ENCODE peak calls at places on chromosomes 11 and 22, in eight cellular contexts. C is H1; M is MM.1S; A is hepatocyte; K is HFF-Myc; P is thyroid gland; B is CD8-positive, alpha-beta T cell; V is AG04450. N is an unnamed sample.

GRCh38 chr22:48717883-48718817 is 1109.5 kb downstream of the BRD1 start:
- DNase-seq in M (no peak), P (no peak), B (no peak), A (no peak), K (no peak), C (no peak), V (no peak), N (no peak)

GRCh38 chr11:46524201-46524600 is 69.6 kb downstream of the AMBRA1 start:
- DNase-seq in M (no peak), V (no peak), B (no peak), P (no peak), K (no peak), A (no peak), C (no peak), N (no peak)

GRCh38 chr11:19725379-19726079 is 12.9 kb downstream of the NAV2 start:
- DNase-seq in V (no peak), K (no peak), B (no peak), A (no peak), P (peak; percentile 91), M (no peak), C (no peak), N (no peak)

GRCh38 chr11:76783901-76784813 is 1.0 kb downstream of the TSKU start:
- DNase-seq in M (no peak), A (peak; percentile 91), P (peak; percentile 74), K (no peak), V (no peak), C (peak; percentile 91), B (no peak), N (peak; percentile 79)

GRCh38 chr11:95076416-95076815 is 9.7 kb downstream of the SRSF8 start:
- DNase-seq in A (peak; percentile 40), P (peak; percentile 77), K (no peak), M (peak; percentile 30), V (no peak), B (no peak), C (no peak), N (no peak)

GRCh38 chr11:47236482-47236881 is 12.1 kb downstream of the ACP2 start:
- DNase-seq in C (no peak), V (no peak), P (no peak), B (no peak), M (no peak), K (no peak), A (no peak), N (no peak)

GRCh38 chr22:27260087-27260730 is 541.3 kb downstream of the MN1 start:
- DNase-seq in M (no peak), B (no peak), P (no peak), C (no peak), A (no peak), K (no peak), V (no peak), N (no peak)

GRCh38 chr11:9600651-9601040 is 27.2 kb downstream of the WEE1 start:
- DNase-seq in K (no peak), P (no peak), A (peak; percentile 28), C (peak; percentile 32), B (no peak), M (peak; percentile 37), V (no peak), N (no peak)

GRCh38 chr11:7115775-7116174 is 27.0 kb downstream of the RBMXL2 start:
- DNase-seq in P (no peak), C (no peak), K (no peak), M (no peak), B (no peak), V (no peak), A (no peak), N (no peak)

GRCh38 chr11:129785383-129786111 is 30.1 kb upstream of the TMEM45B start:
- DNase-seq in M (no peak), P (no peak), K (no peak), A (no peak), B (no peak), V (no peak), C (no peak), N (no peak)
- TF ChIP-seq CTCF in M (peak; percentile 15), P (peak; percentile 47), K (no peak), A (peak; percentile 42), B (peak; percentile 29), V (peak; percentile 30), C (no peak), N (peak; percentile 9)

GRCh38 chr11:2140411-2141400 is 1.5 kb upstream of the IGF2 start:
- DNase-seq in B (no peak), P (no peak), V (no peak), C (no peak), K (no peak), M (no peak), A (peak; percentile 53), N (no peak)
- TF ChIP-seq CTCF in B (no peak), P (no peak), V (no peak), C (no peak), K (no peak), M (no peak), A (peak; percentile 26), N (no peak)

GRCh38 chr22:39316440-39317083 is 2.9 kb downstream of the RPL3 start:
- DNase-seq in V (peak; percentile 81), C (peak; percentile 82), B (peak; percentile 67), P (peak; percentile 78), M (peak; percentile 84), A (peak; percentile 91), K (no peak), N (peak; percentile 56)

GRCh38 chr22:39313258-39314001 is 6.0 kb downstream of the RPL3 start:
- DNase-seq in B (no peak), C (no peak), K (no peak), M (no peak), A (no peak), P (no peak), V (no peak), N (no peak)

GRCh38 chr22:39312410-39312809 is 7.0 kb downstream of the RPL3 start:
- DNase-seq in C (no peak), K (no peak), P (no peak), V (no peak), A (no peak), B (no peak), M (no peak), N (no peak)

GRCh38 chr22:39315389-39315788 is 4.0 kb downstream of the RPL3 start:
- DNase-seq in M (no peak), V (no peak), C (no peak), B (no peak), A (no peak), P (no peak), K (no peak), N (no peak)

GRCh38 chr22:39314251-39314971 is 5.0 kb downstream of the RPL3 start:
- DNase-seq in V (no peak), P (no peak), K (no peak), M (no peak), A (no peak), B (no peak), C (no peak), N (no peak)
- TF ChIP-seq CTCF in V (peak; percentile 25), P (no peak), K (no peak), M (peak; percentile 18), A (no peak), B (no peak), C (peak; percentile 23), N (peak; percentile 39)

GRCh38 chr11:63829823-63830489 is 9.0 kb upstream of the MARK2 start:
- DNase-seq in K (peak; percentile 35), P (no peak), C (peak; percentile 65), M (no peak), B (no peak), V (no peak), A (no peak), N (no peak)
- TF ChIP-seq CTCF in K (peak; percentile 65), P (peak; percentile 36), C (peak; percentile 80), M (peak; percentile 32), B (no peak), V (peak; percentile 47), A (peak; percentile 31), N (peak; percentile 45)

DNA sequence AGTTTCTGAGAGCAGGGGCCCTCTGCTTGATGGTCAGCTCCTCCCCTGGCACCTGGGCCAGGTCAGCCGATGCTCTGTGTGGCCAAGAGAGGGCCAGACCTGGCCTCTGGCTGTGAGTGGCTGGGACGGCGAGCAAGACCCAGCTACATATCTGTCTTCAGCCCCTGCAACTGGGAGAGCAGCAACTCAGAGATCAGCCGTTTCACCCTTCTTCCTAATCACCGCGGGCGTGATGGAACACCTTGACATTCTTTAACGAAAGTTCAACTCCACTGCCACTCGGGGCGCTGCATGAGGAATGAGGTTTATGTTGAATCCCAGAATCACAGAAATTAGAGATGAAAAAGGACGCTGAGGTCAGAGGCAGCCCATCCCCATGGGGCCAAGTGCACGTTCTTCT is 195.9 kb downstream of the TRIM29 start:
- DNase-seq in A (no peak), V (no peak), C (peak; percentile 62), B (no peak), M (no peak), P (no peak), K (no peak), N (no peak)
- TF ChIP-seq CTCF in A (peak; percentile 5), V (no peak), C (peak; percentile 56), B (no peak), M (no peak), P (no peak), K (no peak), N (peak; percentile 43)

GRCh38 chr11:130428692-130429681 is 578 bp upstream of the ADAMTS8 start:
- DNase-seq in V (no peak), B (no peak), C (no peak), K (no peak), P (no peak), M (no peak), A (no peak), N (no peak)

GRCh38 chr11:130431337-130431773 is 2.9 kb upstream of the ADAMTS8 start:
- DNase-seq in A (peak; percentile 84), K (no peak), B (peak; percentile 50), V (no peak), C (peak; percentile 95), M (peak; percentile 70), P (peak; percentile 80), N (peak; percentile 82)

GRCh38 chr11:130433357-130433756 is 4.9 kb upstream of the ADAMTS8 start:
- DNase-seq in B (no peak), M (no peak), P (no peak), K (no peak), C (no peak), V (no peak), A (no peak), N (no peak)

GRCh38 chr11:130429983-130430382 is 1.6 kb upstream of the ADAMTS8 start:
- DNase-seq in B (no peak), C (no peak), A (no peak), K (no peak), V (no peak), M (no peak), P (no peak), N (no peak)

DNA sequence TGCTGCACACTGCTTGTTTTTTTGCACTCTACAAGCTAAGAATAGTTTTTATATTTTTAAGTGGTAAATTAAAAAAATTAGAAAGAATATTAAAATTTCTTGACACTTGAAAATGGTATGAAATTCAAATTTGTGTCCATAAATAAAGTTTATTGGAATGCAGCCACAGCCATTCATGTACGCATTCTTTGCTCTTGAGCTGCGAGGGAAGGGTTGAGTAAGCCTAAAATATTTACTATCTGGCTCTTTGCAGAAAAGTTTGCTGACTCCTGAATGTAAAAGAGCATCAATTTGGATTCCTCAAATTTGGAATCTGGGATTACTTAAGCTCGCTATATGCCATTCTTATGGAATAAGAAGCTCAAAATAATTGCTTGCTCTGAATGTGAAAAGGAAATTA is 3.4 kb upstream of the ADAMTS8 start:
- DNase-seq in P (no peak), V (no peak), K (no peak), B (no peak), M (no peak), C (no peak), A (no peak), N (no peak)
- TF ChIP-seq CTCF in P (no peak), V (no peak), K (no peak), B (no peak), M (no peak), C (no peak), A (no peak), N (no peak)

GRCh38 chr11:62721994-62722393 is 5.3 kb downstream of the HNRNPUL2 start:
- DNase-seq in B (no peak), A (peak; percentile 51), V (no peak), C (no peak), P (no peak), M (no peak), K (no peak), N (no peak)
- TF ChIP-seq CTCF in B (no peak), A (peak; percentile 15), V (peak; percentile 26), C (no peak), P (no peak), M (peak; percentile 18), K (peak; percentile 14), N (peak; percentile 38)

N was measured in progenitor cell of endocrine pancreas.